ENCODE peak calls at places on chromosomes 7 and 10, in four cellular contexts. One of them, this sample, is unnamed.

GRCh38 chr7:35003679-35004278 is 33.5 kb downstream of the DPY19L1 start:
- DNase-seq in head of caudate nucleus: no peak
- DNase-seq in stimulated activated CD4-positive, alpha-beta T cell treated with anti-CD3 and anti-CD28 coated beads, Interleukin-1b, Interleukin-23, amount 100 ng/mL, for 24 hours: no peak
- DNase-seq in endodermal cell: peak
- DNase-seq in this sample: no peak

GRCh38 chr7:114933665-114934064 is 11.8 kb downstream of the MDFIC start:
- DNase-seq in stimulated activated CD4-positive, alpha-beta T cell treated with anti-CD3 and anti-CD28 coated beads, Interleukin-1b, Interleukin-23, amount 100 ng/mL, for 24 hours: no peak
- DNase-seq in endodermal cell: no peak
- DNase-seq in head of caudate nucleus: no peak
- DNase-seq in this sample: no peak

GRCh38 chr7:5692845-5693278 is 88.6 kb downstream of the RNF216 start:
- DNase-seq in endodermal cell: no peak
- DNase-seq in head of caudate nucleus: no peak
- DNase-seq in stimulated activated CD4-positive, alpha-beta T cell treated with anti-CD3 and anti-CD28 coated beads, Interleukin-1b, Interleukin-23, amount 100 ng/mL, for 24 hours: no peak
- DNase-seq in this sample: peak

GRCh38 chr10:1309237-1309968 is 253.2 kb downstream of the WDR37 start:
- DNase-seq in stimulated activated CD4-positive, alpha-beta T cell treated with anti-CD3 and anti-CD28 coated beads, Interleukin-1b, Interleukin-23, amount 100 ng/mL, for 24 hours: no peak
- DNase-seq in endodermal cell: peak
- DNase-seq in head of caudate nucleus: no peak
- DNase-seq in this sample: no peak

GRCh38 chr10:127990846-127991542 is 84.1 kb downstream of the PTPRE start:
- DNase-seq in endodermal cell: no peak
- DNase-seq in head of caudate nucleus: peak
- DNase-seq in stimulated activated CD4-positive, alpha-beta T cell treated with anti-CD3 and anti-CD28 coated beads, Interleukin-1b, Interleukin-23, amount 100 ng/mL, for 24 hours: peak
- DNase-seq in this sample: no peak

GRCh38 chr7:17706734-17707133 is 233.6 kb downstream of the SNX13 start:
- DNase-seq in head of caudate nucleus: peak
- DNase-seq in endodermal cell: peak
- DNase-seq in stimulated activated CD4-positive, alpha-beta T cell treated with anti-CD3 and anti-CD28 coated beads, Interleukin-1b, Interleukin-23, amount 100 ng/mL, for 24 hours: no peak
- DNase-seq in this sample: peak

GRCh38 chr10:112649492-112650152 is 202.6 kb downstream of the VTI1A start:
- DNase-seq in endodermal cell: no peak
- DNase-seq in head of caudate nucleus: no peak
- DNase-seq in stimulated activated CD4-positive, alpha-beta T cell treated with anti-CD3 and anti-CD28 coated beads, Interleukin-1b, Interleukin-23, amount 100 ng/mL, for 24 hours: no peak
- DNase-seq in this sample: no peak

GRCh38 chr7:17940302-17941170 is at the start of gene SNX13:
- DNase-seq in head of caudate nucleus: peak
- DNase-seq in endodermal cell: peak
- DNase-seq in stimulated activated CD4-positive, alpha-beta T cell treated with anti-CD3 and anti-CD28 coated beads, Interleukin-1b, Interleukin-23, amount 100 ng/mL, for 24 hours: peak
- DNase-seq in this sample: peak

GRCh38 chr7:5423272-5423843 is at the start of gene TNRC18:
- DNase-seq in endodermal cell: no peak
- DNase-seq in head of caudate nucleus: no peak
- DNase-seq in stimulated activated CD4-positive, alpha-beta T cell treated with anti-CD3 and anti-CD28 coated beads, Interleukin-1b, Interleukin-23, amount 100 ng/mL, for 24 hours: no peak
- DNase-seq in this sample: no peak

GRCh38 chr10:44923611-44924010 is 12.5 kb downstream of the TMEM72 start:
- DNase-seq in stimulated activated CD4-positive, alpha-beta T cell treated with anti-CD3 and anti-CD28 coated beads, Interleukin-1b, Interleukin-23, amount 100 ng/mL, for 24 hours: no peak
- DNase-seq in endodermal cell: peak
- DNase-seq in head of caudate nucleus: no peak
- DNase-seq in this sample: no peak

GRCh38 chr10:132713421-132714095 is 72.4 kb downstream of the NKX6-2 start:
- DNase-seq in endodermal cell: no peak
- DNase-seq in stimulated activated CD4-positive, alpha-beta T cell treated with anti-CD3 and anti-CD28 coated beads, Interleukin-1b, Interleukin-23, amount 100 ng/mL, for 24 hours: no peak
- DNase-seq in head of caudate nucleus: peak
- DNase-seq in this sample: no peak

GRCh38 chr7:31314781-31315180 is 25.7 kb downstream of the NEUROD6 start:
- DNase-seq in endodermal cell: no peak
- DNase-seq in head of caudate nucleus: no peak
- DNase-seq in stimulated activated CD4-positive, alpha-beta T cell treated with anti-CD3 and anti-CD28 coated beads, Interleukin-1b, Interleukin-23, amount 100 ng/mL, for 24 hours: no peak
- DNase-seq in this sample: no peak

GRCh38 chr7:80312139-80312661 is 177.6 kb downstream of the GNAI1 start:
- DNase-seq in head of caudate nucleus: no peak
- DNase-seq in stimulated activated CD4-positive, alpha-beta T cell treated with anti-CD3 and anti-CD28 coated beads, Interleukin-1b, Interleukin-23, amount 100 ng/mL, for 24 hours: no peak
- DNase-seq in endodermal cell: no peak
- DNase-seq in this sample: no peak

GRCh38 chr7:45073843-45074737 is 14.7 kb downstream of the NACAD start:
- DNase-seq in stimulated activated CD4-positive, alpha-beta T cell treated with anti-CD3 and anti-CD28 coated beads, Interleukin-1b, Interleukin-23, amount 100 ng/mL, for 24 hours: no peak
- DNase-seq in head of caudate nucleus: peak
- DNase-seq in endodermal cell: no peak
- DNase-seq in this sample: peak

GRCh38 chr7:46022397-46022796 is 101.3 kb upstream of the IGFBP3 start:
- DNase-seq in stimulated activated CD4-positive, alpha-beta T cell treated with anti-CD3 and anti-CD28 coated beads, Interleukin-1b, Interleukin-23, amount 100 ng/mL, for 24 hours: no peak
- DNase-seq in head of caudate nucleus: no peak
- DNase-seq in endodermal cell: no peak
- DNase-seq in this sample: no peak

GRCh38 chr7:74575083-74575803 is 82.3 kb upstream of the GTF2I start:
- DNase-seq in endodermal cell: no peak
- DNase-seq in stimulated activated CD4-positive, alpha-beta T cell treated with anti-CD3 and anti-CD28 coated beads, Interleukin-1b, Interleukin-23, amount 100 ng/mL, for 24 hours: no peak
- DNase-seq in head of caudate nucleus: peak
- DNase-seq in this sample: no peak

GRCh38 chr7:118352854-118353453 is 128.4 kb downstream of the ANKRD7 start:
- DNase-seq in head of caudate nucleus: no peak
- DNase-seq in stimulated activated CD4-positive, alpha-beta T cell treated with anti-CD3 and anti-CD28 coated beads, Interleukin-1b, Interleukin-23, amount 100 ng/mL, for 24 hours: no peak
- DNase-seq in endodermal cell: no peak
- DNase-seq in this sample: no peak

GRCh38 chr7:140774371-140774770 is 77.9 kb downstream of the NDUFB2 start:
- DNase-seq in head of caudate nucleus: no peak
- DNase-seq in stimulated activated CD4-positive, alpha-beta T cell treated with anti-CD3 and anti-CD28 coated beads, Interleukin-1b, Interleukin-23, amount 100 ng/mL, for 24 hours: no peak
- DNase-seq in endodermal cell: no peak
- DNase-seq in this sample: no peak

GRCh38 chr7:11290859-11291258 is 317.2 kb downstream of the PHF14 start:
- DNase-seq in head of caudate nucleus: no peak
- DNase-seq in endodermal cell: no peak
- DNase-seq in stimulated activated CD4-positive, alpha-beta T cell treated with anti-CD3 and anti-CD28 coated beads, Interleukin-1b, Interleukin-23, amount 100 ng/mL, for 24 hours: no peak
- DNase-seq in this sample: no peak

GRCh38 chr10:71221586-71222202 is 9.3 kb downstream of the UNC5B start:
- DNase-seq in head of caudate nucleus: no peak
- DNase-seq in endodermal cell: peak
- DNase-seq in stimulated activated CD4-positive, alpha-beta T cell treated with anti-CD3 and anti-CD28 coated beads, Interleukin-1b, Interleukin-23, amount 100 ng/mL, for 24 hours: no peak
- DNase-seq in this sample: no peak

GRCh38 chr10:63611078-63611477 is 89.9 kb downstream of the REEP3 start:
- DNase-seq in endodermal cell: no peak
- DNase-seq in stimulated activated CD4-positive, alpha-beta T cell treated with anti-CD3 and anti-CD28 coated beads, Interleukin-1b, Interleukin-23, amount 100 ng/mL, for 24 hours: no peak
- DNase-seq in head of caudate nucleus: no peak
- DNase-seq in this sample: no peak

GRCh38 chr10:4892681-4893080 is 66.7 kb downstream of the AKR1E2 start:
- DNase-seq in endodermal cell: no peak
- DNase-seq in head of caudate nucleus: no peak
- DNase-seq in stimulated activated CD4-positive, alpha-beta T cell treated with anti-CD3 and anti-CD28 coated beads, Interleukin-1b, Interleukin-23, amount 100 ng/mL, for 24 hours: no peak
- DNase-seq in this sample: no peak

GRCh38 chr7:45174966-45175765 is 17.6 kb downstream of the RAMP3 start:
- DNase-seq in endodermal cell: peak
- DNase-seq in stimulated activated CD4-positive, alpha-beta T cell treated with anti-CD3 and anti-CD28 coated beads, Interleukin-1b, Interleukin-23, amount 100 ng/mL, for 24 hours: no peak
- DNase-seq in head of caudate nucleus: no peak
- DNase-seq in this sample: no peak

This sample was measured in NCI-H1105.